ENCODE peak calls at places on chromosomes 11 and 22, in six cellular contexts. Z is GM06990, G is mucosa of descending colon, I is A549, H is neural crest cell, U is Panc1. K is an unnamed sample.

GRCh38 chr11:87425943-87426342 is 388.2 kb downstream of the TMEM135 start:
- DNase-seq in Z (no peak), G (no peak), I (no peak), H (no peak), U (no peak), K (no peak)

GRCh38 chr22:44012172-44012571 is 11.9 kb upstream of the PARVB start:
- DNase-seq in Z (no peak), G (no peak), I (no peak), H (no peak), U (no peak), K (no peak)

GRCh38 chr11:66042227-66043007 is 6.5 kb downstream of the GAL3ST3 start:
- DNase-seq in Z (no peak), G (no peak), I (no peak), H (no peak), U (no peak), K (no peak)

GRCh38 chr22:17106785-17107546 is 14.2 kb downstream of the TMEM121B start:
- DNase-seq in Z (no peak), G (no peak), I (no peak), H (no peak), U (no peak), K (peak)

GRCh38 chr11:44765676-44766075 is 38.9 kb downstream of the TSPAN18 start:
- DNase-seq in Z (no peak), G (no peak), I (no peak), H (no peak), U (no peak), K (no peak)

GRCh38 chr11:31375866-31376265 is 6.2 kb downstream of the DNAJC24 start:
- DNase-seq in Z (no peak), G (no peak), I (no peak), H (no peak), U (no peak), K (no peak)

GRCh38 chr11:117535870-117536411 is 208.3 kb downstream of the CEP164 start:
- DNase-seq in Z (no peak), G (no peak), I (no peak), H (no peak), U (no peak), K (no peak)

GRCh38 chr11:127074151-127074761 is 73.7 kb upstream of the KIRREL3 start:
- DNase-seq in Z (peak), G (peak), I (peak), H (no peak), U (peak), K (peak)

GRCh38 chr22:40819741-40820140 is 595 bp upstream of the SLC25A17 start:
- DNase-seq in Z (no peak), G (no peak), I (no peak), H (no peak), U (no peak), K (peak)

GRCh38 chr22:32720924-32721323 is 80.6 kb upstream of the TIMP3 start:
- DNase-seq in Z (no peak), G (no peak), I (no peak), H (no peak), U (no peak), K (no peak)

GRCh38 chr11:129973068-129973467 is 29.6 kb downstream of the PRDM10 start:
- DNase-seq in Z (no peak), G (no peak), I (no peak), H (no peak), U (no peak), K (peak)

GRCh38 chr11:116595305-116595880 is 177.4 kb downstream of the BUD13 start:
- DNase-seq in Z (no peak), G (no peak), I (no peak), H (no peak), U (no peak), K (no peak)

GRCh38 chr22:46109474-46110003 is 40.8 kb upstream of the PPARA start:
- DNase-seq in Z (no peak), G (no peak), I (no peak), H (no peak), U (no peak), K (no peak)

GRCh38 chr22:44917372-44918165 is 92.2 kb downstream of the PHF21B start:
- DNase-seq in Z (no peak), G (no peak), I (no peak), H (no peak), U (no peak), K (no peak)

GRCh38 chr11:65630215-65630614 is 7.7 kb upstream of the SIPA1 start:
- DNase-seq in Z (no peak), G (no peak), I (no peak), H (no peak), U (no peak), K (no peak)

GRCh38 chr11:57668467-57668890 is 565 bp downstream of the ZDHHC5 start:
- DNase-seq in Z (no peak), G (no peak), I (no peak), H (no peak), U (no peak), K (no peak)

GRCh38 chr22:36757608-36758220 is 18.2 kb downstream of the IFT27 start:
- DNase-seq in Z (peak), G (peak), I (peak), H (peak), U (no peak), K (peak)

GRCh38 chr11:20088368-20089260 is 71.7 kb downstream of the DBX1 start:
- DNase-seq in Z (peak), G (no peak), I (no peak), H (no peak), U (no peak), K (no peak)

GRCh38 chr11:10749476-10749875 is 1.6 kb upstream of the CTR9 start:
- DNase-seq in Z (no peak), G (no peak), I (no peak), H (no peak), U (no peak), K (no peak)

GRCh38 chr11:72848846-72849466 is 34.7 kb downstream of the ATG16L2 start:
- DNase-seq in Z (no peak), G (peak), I (peak), H (no peak), U (peak), K (no peak)

GRCh38 chr11:92932023-92932422 is 37.4 kb upstream of the MTNR1B start:
- DNase-seq in Z (no peak), G (no peak), I (peak), H (no peak), U (no peak), K (no peak)

GRCh38 chr22:24412274-24412673 is 15.1 kb upstream of the ADORA2A start:
- DNase-seq in Z (no peak), G (peak), I (no peak), H (no peak), U (no peak), K (no peak)

GRCh38 chr11:44778200-44779100 is 51.7 kb downstream of the TSPAN18 start:
- DNase-seq in Z (no peak), G (no peak), I (no peak), H (no peak), U (no peak), K (no peak)

GRCh38 chr11:77873345-77873744 is 52.4 kb downstream of the AAMDC start:
- DNase-seq in Z (no peak), G (no peak), I (no peak), H (no peak), U (no peak), K (no peak)

GRCh38 chr22:40960137-40960536 is 9.0 kb downstream of the RBX1 start:
- DNase-seq in Z (no peak), G (no peak), I (no peak), H (no peak), U (no peak), K (no peak)

GRCh38 chr22:36221799-36222751 is 17.3 kb downstream of the APOL2 start:
- DNase-seq in Z (no peak), G (peak), I (peak), H (peak), U (peak), K (peak)

GRCh38 chr11:113528982-113529381 is 53.8 kb upstream of the DRD2 start:
- DNase-seq in Z (no peak), G (no peak), I (no peak), H (no peak), U (no peak), K (no peak)

GRCh38 chr11:65551572-65552398 is 6.4 kb downstream of the LTBP3 start:
- DNase-seq in Z (peak), G (peak), I (peak), H (no peak), U (no peak), K (peak)

GRCh38 chr11:43899094-43899493 is 18.5 kb downstream of the ALKBH3 start:
- DNase-seq in Z (no peak), G (no peak), I (no peak), H (no peak), U (no peak), K (no peak)

GRCh38 chr11:69032833-69033232 is 15.9 kb upstream of the TPCN2 start:
- DNase-seq in Z (no peak), G (no peak), I (no peak), H (no peak), U (no peak), K (no peak)
- TF ChIP-seq CTCF in Z (no peak), G (no peak), I (no peak), H (no peak), U (no peak), K (no peak)

GRCh38 chr22:27810566-27810965 is 9.0 kb upstream of the MN1 start:
- DNase-seq in Z (no peak), G (peak), I (no peak), H (no peak), U (no peak), K (no peak)
- TF ChIP-seq CTCF in Z (no peak), G (no peak), I (no peak), H (no peak), U (no peak), K (no peak)

GRCh38 chr22:50143096-50143495 is 27.4 kb upstream of the PANX2 start:
- DNase-seq in Z (no peak), G (no peak), I (no peak), H (no peak), U (no peak), K (no peak)

GRCh38 chr22:50140615-50141014 is 29.9 kb upstream of the PANX2 start:
- DNase-seq in Z (no peak), G (no peak), I (no peak), H (no peak), U (no peak), K (no peak)

GRCh38 chr22:50141462-50141861 is 29.1 kb upstream of the PANX2 start:
- DNase-seq in Z (no peak), G (no peak), I (no peak), H (no peak), U (no peak), K (no peak)

GRCh38 chr22:50139843-50140415 is 30.6 kb upstream of the PANX2 start:
- DNase-seq in Z (peak), G (no peak), I (no peak), H (no peak), U (no peak), K (no peak)

DNA sequence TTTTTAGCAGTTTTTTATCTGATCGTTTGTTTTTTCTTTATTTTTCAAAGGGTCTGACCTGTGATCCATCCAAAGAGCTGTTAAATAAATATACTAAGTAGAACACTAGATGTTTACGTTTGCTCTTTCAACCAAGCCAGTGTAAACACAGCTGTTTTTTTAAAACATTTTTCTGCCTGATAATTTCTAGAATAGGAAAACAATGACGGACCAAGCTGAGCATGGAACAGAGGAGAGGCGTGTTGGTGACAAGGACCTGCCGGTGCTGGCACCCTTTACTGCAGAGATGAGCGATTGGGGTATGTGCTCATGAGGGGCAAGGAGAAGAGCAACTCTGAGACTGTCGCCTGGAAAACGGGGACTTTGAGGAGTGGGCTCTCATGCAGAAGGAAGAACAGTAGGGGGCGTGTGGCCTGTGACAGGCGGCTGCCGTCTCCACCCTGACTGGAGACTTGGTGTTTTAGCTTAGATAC is 28.6 kb upstream of the PANX2 start:
- DNase-seq in Z (no peak), G (no peak), I (no peak), H (peak), U (no peak), K (no peak)
- TF ChIP-seq CTCF in Z (peak), G (no peak), I (no peak), H (peak), U (no peak), K (no peak)

GRCh38 chr22:19966908-19967750 is 25.5 kb upstream of the TXNRD2 start:
- DNase-seq in Z (no peak), G (no peak), I (no peak), H (no peak), U (no peak), K (no peak)

GRCh38 chr22:19964701-19965386 is 23.2 kb upstream of the TXNRD2 start:
- DNase-seq in Z (no peak), G (no peak), I (no peak), H (no peak), U (no peak), K (no peak)

GRCh38 chr22:19963863-19964642 is 22.4 kb upstream of the TXNRD2 start:
- DNase-seq in Z (no peak), G (no peak), I (no peak), H (no peak), U (no peak), K (no peak)

GRCh38 chr22:19967850-19968449 is 26.3 kb upstream of the TXNRD2 start:
- DNase-seq in Z (no peak), G (no peak), I (no peak), H (no peak), U (no peak), K (no peak)

GRCh38 chr22:19965771-19966709 is 24.4 kb upstream of the TXNRD2 start:
- DNase-seq in Z (no peak), G (no peak), I (no peak), H (peak), U (no peak), K (no peak)
- TF ChIP-seq CTCF in Z (peak), G (no peak), I (no peak), H (peak), U (peak), K (no peak)

GRCh38 chr11:81756864-81757595 is 976.6 kb downstream of the FAM181B start:
- DNase-seq in Z (no peak), G (no peak), I (no peak), H (no peak), U (no peak), K (no peak)
- TF ChIP-seq CTCF in Z (no peak), G (no peak), I (no peak), H (no peak), U (no peak), K (no peak)

DNA sequence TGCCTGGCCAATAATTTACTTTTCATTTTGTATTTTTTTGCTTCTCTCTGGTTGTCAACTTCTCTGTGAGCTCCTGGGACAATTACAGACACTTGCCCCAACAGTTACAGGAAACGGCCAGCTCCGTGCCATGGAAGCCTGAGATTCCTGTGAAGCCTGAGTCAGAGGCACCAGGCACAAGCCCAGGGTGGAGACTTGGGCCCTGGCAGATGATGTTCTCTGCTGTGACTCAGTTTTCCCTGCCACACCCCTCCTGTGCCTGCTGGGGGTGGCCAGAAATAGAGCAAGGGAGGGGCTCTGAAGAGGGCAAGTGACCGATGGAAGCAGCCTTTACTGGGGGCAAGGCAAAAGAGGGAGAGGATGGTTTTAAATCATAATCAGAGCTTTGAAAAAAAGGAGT is 4.9 kb downstream of the ATP5MGL start:
- DNase-seq in Z (no peak), G (no peak), I (peak), H (no peak), U (peak), K (no peak)
- TF ChIP-seq CTCF in Z (no peak), G (no peak), I (no peak), H (no peak), U (no peak), K (no peak)

DNA sequence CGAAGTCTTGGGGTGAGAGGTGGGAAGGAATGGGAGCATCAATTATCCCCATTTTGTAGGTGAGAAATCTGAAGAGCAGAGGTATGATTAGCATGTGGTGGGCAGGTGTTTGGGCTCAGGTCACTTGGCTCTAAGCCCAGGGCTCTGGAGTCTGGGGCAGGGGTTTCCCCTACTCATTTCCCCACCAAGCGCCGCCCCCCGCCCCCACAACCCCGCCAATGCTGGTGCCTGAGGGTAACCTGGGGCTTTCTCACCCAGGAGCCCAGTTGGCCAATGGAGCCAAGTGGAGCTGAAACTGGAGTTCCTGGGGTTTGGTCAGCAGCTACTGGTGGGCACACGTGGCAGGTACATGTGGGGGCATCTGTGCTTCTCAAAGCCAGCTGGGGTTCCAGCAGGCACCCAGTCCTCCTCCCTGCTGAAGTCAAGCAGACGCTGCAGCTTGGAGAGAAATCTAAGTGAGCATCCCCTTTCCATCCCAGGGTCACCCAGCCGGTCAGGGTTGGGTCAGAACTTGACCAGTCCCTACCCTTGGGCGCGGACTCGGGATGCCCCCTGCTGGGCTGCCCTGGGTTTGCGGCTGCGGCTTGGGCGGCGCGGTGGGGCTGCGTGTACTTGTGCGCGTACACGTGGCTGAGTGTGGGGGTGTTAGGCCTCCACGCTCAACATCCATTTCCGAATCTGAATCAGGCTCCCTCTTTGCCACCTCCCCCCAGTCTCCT is 1.6 kb upstream of the CHRM1 start:
- DNase-seq in Z (peak), G (no peak), I (peak), H (peak), U (no peak), K (peak)
- TF ChIP-seq CTCF in Z (peak), G (no peak), I (peak), H (peak), U (no peak), K (peak)

DNA sequence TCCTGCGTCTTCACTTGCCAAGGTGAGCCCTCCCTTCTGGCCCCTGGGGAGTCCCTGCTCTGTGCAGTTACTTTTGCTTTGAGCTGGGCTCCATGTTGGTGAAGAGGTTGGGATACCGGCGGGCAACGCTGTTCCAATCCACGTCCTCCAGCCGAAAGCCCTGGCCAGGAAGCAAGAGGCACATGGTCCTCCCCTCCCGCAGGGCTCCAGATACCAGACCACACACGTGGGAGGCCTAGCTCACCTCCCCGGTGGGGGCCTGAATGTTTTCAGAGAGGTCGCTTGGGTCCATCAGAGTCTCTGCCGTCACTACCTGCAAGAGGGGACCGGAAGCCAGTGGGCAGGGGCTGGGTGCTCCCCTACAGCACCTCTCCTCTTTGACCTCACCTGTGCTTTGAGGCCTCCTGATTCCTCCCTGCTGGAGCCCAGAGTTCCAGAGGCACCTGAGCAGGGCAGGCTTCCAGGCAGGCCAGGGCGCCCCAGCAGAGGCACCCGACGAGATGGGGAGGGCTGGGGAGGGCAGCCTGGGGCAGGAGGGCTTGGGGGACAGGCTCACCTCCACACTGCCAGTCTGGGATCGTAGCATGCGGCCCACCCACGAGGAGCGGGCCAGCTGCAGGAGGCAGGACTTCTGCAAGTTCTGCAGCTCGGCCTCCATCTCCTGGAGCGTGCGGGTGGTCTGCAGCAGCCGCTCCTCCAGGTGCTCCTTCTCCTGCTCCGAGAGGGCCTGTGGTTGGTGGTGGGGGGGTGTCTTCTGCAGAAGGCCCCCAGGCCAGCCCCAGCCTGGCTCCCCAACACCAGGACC is 3.0 kb downstream of the LMNTD2 start:
- DNase-seq in Z (no peak), G (no peak), I (no peak), H (no peak), U (no peak), K (no peak)
- TF ChIP-seq CTCF in Z (no peak), G (no peak), I (no peak), H (no peak), U (no peak), K (no peak)

GRCh38 chr11:108666373-108666772 is 1.5 kb downstream of the DDX10 start:
- DNase-seq in Z (no peak), G (no peak), I (no peak), H (no peak), U (no peak), K (no peak)

GRCh38 chr11:108662700-108663099 is 2.2 kb upstream of the DDX10 start:
- DNase-seq in Z (no peak), G (no peak), I (no peak), H (no peak), U (no peak), K (no peak)

GRCh38 chr11:108664241-108664640 is 628 bp upstream of the DDX10 start:
- DNase-seq in Z (no peak), G (peak), I (no peak), H (no peak), U (no peak), K (no peak)

GRCh38 chr11:108663154-108663877 is 1.6 kb upstream of the DDX10 start:
- DNase-seq in Z (peak), G (no peak), I (no peak), H (no peak), U (no peak), K (no peak)

GRCh38 chr11:108664730-108665525 is at the start of gene DDX10:
- DNase-seq in Z (peak), G (peak), I (peak), H (peak), U (peak), K (peak)
- TF ChIP-seq CTCF in Z (peak), G (no peak), I (no peak), H (no peak), U (peak), K (no peak)